ENCODE peak calls at places on chromosomes 3 and 15, in seven cellular contexts. Z is IMR-90, V is A549, K is H1, T is GM12878, C is HCT116, F is K562. X is an unnamed sample.

GRCh38 chr3:30294241-30294667 is 312.1 kb upstream of the TGFBR2 start:
- DNase-seq in F (no peak), T (no peak), C (no peak), V (no peak), K (no peak), Z (peak), X (no peak)

GRCh38 chr3:50737511-50738251 is 63.0 kb downstream of the DOCK3 start:
- DNase-seq in C (no peak), Z (no peak), T (no peak), K (no peak), F (no peak), V (no peak), X (no peak)

GRCh38 chr3:45593708-45594601 is 596 bp upstream of the LIMD1 start:
- DNase-seq in T (no peak), C (peak), Z (peak), V (peak), K (peak), F (peak), X (peak)

GRCh38 chr15:75943713-75944215 is 40.1 kb downstream of the FBXO22 start:
- DNase-seq in Z (peak), T (no peak), V (no peak), F (no peak), C (no peak), K (no peak), X (no peak)

GRCh38 chr3:44893097-44893496 is 18.7 kb downstream of the TGM4 start:
- DNase-seq in C (no peak), F (no peak), K (no peak), Z (peak), T (no peak), V (no peak), X (no peak)

GRCh38 chr15:22918056-22918455 is 62.1 kb downstream of the CYFIP1 start:
- DNase-seq in F (no peak), K (no peak), C (peak), V (no peak), T (no peak), Z (peak), X (no peak)

GRCh38 chr3:16800361-16800760 is 84.4 kb upstream of the PLCL2 start:
- DNase-seq in T (no peak), C (no peak), Z (no peak), K (no peak), F (no peak), V (no peak), X (no peak)

GRCh38 chr15:66748320-66748779 is 46.3 kb downstream of the SMAD6 start:
- DNase-seq in Z (peak), K (no peak), T (no peak), C (no peak), V (no peak), F (no peak), X (no peak)

GRCh38 chr3:113536627-113537101 is 4.3 kb downstream of the SIDT1 start:
- DNase-seq in V (peak), Z (no peak), K (no peak), C (no peak), F (no peak), T (no peak), X (no peak)

GRCh38 chr15:59997070-59997701 is 6.9 kb upstream of the FOXB1 start:
- DNase-seq in K (peak), V (no peak), Z (no peak), C (no peak), T (no peak), F (peak), X (no peak)

GRCh38 chr3:85780806-85781205 is 822.0 kb downstream of the CADM2 start:
- DNase-seq in Z (no peak), K (no peak), T (no peak), C (no peak), F (no peak), V (no peak), X (no peak)
- TF ChIP-seq CEBPB in Z (no peak), K (no peak), T (no peak), C (no peak), F (no peak), V (no peak), X (no peak)

GRCh38 chr3:190065204-190065603 is 55.5 kb downstream of the P3H2 start:
- DNase-seq in T (no peak), V (no peak), Z (no peak), F (no peak), K (no peak), C (no peak), X (no peak)

GRCh38 chr3:190063490-190063889 is 57.2 kb downstream of the P3H2 start:
- DNase-seq in K (no peak), Z (no peak), V (no peak), T (no peak), C (no peak), F (no peak), X (no peak)

GRCh38 chr3:190060401-190060800 is 60.3 kb downstream of the P3H2 start:
- DNase-seq in Z (no peak), V (no peak), T (no peak), C (no peak), F (no peak), K (no peak), X (no peak)

GRCh38 chr3:190059242-190059590 is 61.5 kb downstream of the P3H2 start:
- DNase-seq in C (no peak), F (no peak), Z (peak), T (no peak), V (no peak), K (no peak), X (no peak)

GRCh38 chr3:190064112-190064511 is 56.6 kb downstream of the P3H2 start:
- DNase-seq in V (peak), F (no peak), T (no peak), Z (peak), C (peak), K (no peak), X (no peak)
- TF ChIP-seq CEBPB in V (no peak), F (no peak), T (no peak), Z (peak), C (no peak), K (no peak), X (no peak)

GRCh38 chr3:65174713-65175112 is 486.9 kb upstream of the ADAMTS9 start:
- DNase-seq in Z (no peak), F (peak), K (no peak), C (no peak), V (no peak), T (no peak), X (no peak)

GRCh38 chr3:65166531-65166930 is 478.7 kb upstream of the ADAMTS9 start:
- DNase-seq in Z (no peak), C (no peak), K (no peak), V (no peak), F (no peak), T (no peak), X (no peak)

GRCh38 chr3:65173841-65174240 is 486.0 kb upstream of the ADAMTS9 start:
- DNase-seq in F (no peak), V (no peak), Z (no peak), C (no peak), T (no peak), K (no peak), X (no peak)

GRCh38 chr3:65168547-65168946 is 480.7 kb upstream of the ADAMTS9 start:
- DNase-seq in T (no peak), C (no peak), K (no peak), V (no peak), Z (no peak), F (no peak), X (no peak)

DNA sequence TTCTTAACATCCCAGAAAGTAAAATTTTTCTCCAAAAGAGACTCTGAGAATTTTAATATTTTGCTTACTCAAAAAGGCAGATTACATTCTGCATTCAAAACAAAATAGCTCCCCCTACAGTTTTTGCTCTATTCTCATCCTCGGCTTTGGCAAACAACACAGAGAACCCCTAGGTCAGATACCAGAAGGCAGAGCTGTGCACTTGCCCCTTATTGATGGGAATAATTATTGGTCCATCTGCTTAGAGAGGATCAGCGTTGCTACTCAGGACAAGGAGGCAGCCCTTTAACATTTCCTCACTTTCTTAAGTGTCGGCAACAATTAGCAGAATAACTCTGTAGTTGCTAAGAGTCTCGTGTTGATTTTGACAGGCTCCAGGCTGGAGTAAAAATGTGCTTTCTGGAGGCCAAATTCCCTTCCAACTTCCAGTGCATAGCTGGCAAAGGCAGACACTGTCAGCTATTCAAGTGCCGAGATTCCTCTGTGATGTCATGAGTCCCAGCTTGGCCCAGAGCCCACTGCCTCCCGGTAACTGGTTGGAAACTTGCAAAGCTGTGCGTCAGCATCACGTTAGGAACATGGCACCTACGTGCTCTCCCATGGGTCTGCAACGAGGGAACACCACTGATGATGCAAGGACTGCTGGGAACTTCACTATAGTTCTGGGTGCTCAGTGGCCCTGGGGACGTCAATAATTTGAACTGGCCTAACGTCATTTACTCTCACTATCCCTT is 482.7 kb upstream of the ADAMTS9 start:
- DNase-seq in C (no peak), K (no peak), V (no peak), Z (peak), F (peak), T (no peak), X (no peak)
- TF ChIP-seq CEBPB in C (no peak), K (no peak), V (no peak), Z (peak), F (no peak), T (no peak), X (no peak)

GRCh38 chr15:43276563-43277200 is 10.0 kb upstream of the TGM5 start:
- DNase-seq in F (no peak), C (no peak), V (no peak), Z (no peak), K (no peak), T (no peak), X (no peak)

GRCh38 chr15:43277901-43278300 is 11.2 kb upstream of the TGM5 start:
- DNase-seq in C (no peak), Z (no peak), K (no peak), T (no peak), F (no peak), V (no peak), X (no peak)

GRCh38 chr15:43275736-43276562 is 9.2 kb upstream of the TGM5 start:
- DNase-seq in C (no peak), F (no peak), Z (no peak), T (no peak), K (no peak), V (no peak), X (no peak)

GRCh38 chr15:43278869-43279268 is 12.1 kb upstream of the TGM5 start:
- DNase-seq in V (no peak), Z (no peak), F (no peak), T (no peak), C (no peak), K (no peak), X (no peak)

GRCh38 chr15:43277231-43277823 is 10.6 kb upstream of the TGM5 start:
- DNase-seq in V (no peak), T (no peak), Z (no peak), C (no peak), K (no peak), F (no peak), X (no peak)
- TF ChIP-seq CEBPB in V (no peak), T (no peak), Z (no peak), C (no peak), K (no peak), F (no peak), X (no peak)

DNA sequence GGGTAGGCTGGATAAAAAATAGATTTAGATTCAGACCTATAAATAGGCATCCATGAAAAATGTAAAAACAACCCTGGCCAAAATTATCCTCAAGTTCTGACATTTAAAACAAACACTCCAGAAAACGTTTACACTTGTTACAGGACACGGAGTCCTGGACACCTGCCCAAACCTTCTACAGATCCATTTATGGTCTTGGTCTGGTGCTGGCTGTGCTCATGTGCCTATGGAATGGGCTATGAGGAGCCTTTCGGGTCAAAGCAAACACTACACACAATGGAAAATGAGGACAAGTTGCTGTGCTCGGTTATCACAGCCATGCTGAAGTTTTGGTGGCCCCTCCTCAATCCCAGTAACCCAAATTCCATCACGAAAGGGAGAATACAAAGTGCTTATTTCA is 108.1 kb downstream of the PDZRN3 start:
- DNase-seq in F (no peak), K (no peak), Z (peak), V (no peak), C (no peak), T (no peak), X (no peak)
- TF ChIP-seq CEBPB in F (no peak), K (no peak), Z (no peak), V (no peak), C (no peak), T (no peak), X (no peak)

DNA sequence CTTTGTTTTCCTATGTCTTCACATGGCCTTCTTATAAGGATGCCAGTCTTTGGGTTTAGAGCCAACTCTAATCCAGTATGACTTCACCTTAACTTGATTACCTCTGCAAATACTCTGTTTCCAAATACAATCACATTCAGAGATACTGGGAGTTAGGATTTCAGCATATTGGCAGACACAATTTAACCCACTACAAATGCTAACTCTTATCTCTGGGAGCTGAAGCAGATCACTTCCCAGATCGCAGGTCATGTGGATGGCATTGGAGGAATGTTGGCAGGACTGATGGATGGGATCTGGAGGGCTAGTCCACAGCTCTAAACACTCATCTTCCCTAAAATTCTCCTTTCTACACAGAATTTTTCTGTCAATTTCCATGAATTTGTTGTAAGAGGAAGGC is 46.2 kb upstream of the ADGRG7 start:
- DNase-seq in Z (no peak), F (no peak), T (no peak), K (no peak), C (no peak), V (no peak), X (no peak)
- TF ChIP-seq CEBPB in Z (no peak), F (no peak), T (no peak), K (no peak), C (no peak), V (no peak), X (no peak)

GRCh38 chr3:10949197-10949596 is 43.4 kb upstream of the SLC6A1 start:
- DNase-seq in Z (no peak), F (no peak), V (no peak), K (no peak), C (no peak), T (no peak), X (no peak)
- TF ChIP-seq CEBPB in Z (no peak), F (no peak), V (no peak), K (no peak), C (no peak), T (no peak), X (no peak)

GRCh38 chr15:74403981-74404563 is 29.7 kb downstream of the SEMA7A start:
- DNase-seq in C (no peak), V (no peak), K (no peak), Z (no peak), F (no peak), T (peak), X (no peak)
- TF ChIP-seq CEBPB in C (no peak), V (no peak), K (no peak), Z (no peak), F (no peak), T (no peak), X (no peak)

GRCh38 chr3:71139501-71139900 is 444.0 kb downstream of the FOXP1 start:
- DNase-seq in K (no peak), C (no peak), F (no peak), T (no peak), Z (no peak), V (no peak), X (no peak)

GRCh38 chr3:71140477-71140876 is 443.1 kb downstream of the FOXP1 start:
- DNase-seq in Z (no peak), K (no peak), V (no peak), C (no peak), F (no peak), T (no peak), X (no peak)

GRCh38 chr3:71144525-71145253 is 438.8 kb downstream of the FOXP1 start:
- DNase-seq in C (no peak), Z (peak), F (no peak), T (no peak), K (no peak), V (no peak), X (no peak)

GRCh38 chr3:71143493-71143892 is 440.0 kb downstream of the FOXP1 start:
- DNase-seq in F (no peak), Z (no peak), C (no peak), V (no peak), K (no peak), T (no peak), X (no peak)

GRCh38 chr3:71142440-71143161 is 440.9 kb downstream of the FOXP1 start:
- DNase-seq in V (no peak), C (no peak), K (no peak), Z (peak), T (no peak), F (peak), X (no peak)
- TF ChIP-seq CEBPB in V (no peak), C (no peak), K (no peak), Z (no peak), T (no peak), F (peak), X (peak)

GRCh38 chr3:156181509-156181908 is 61.1 kb downstream of the KCNAB1 start:
- DNase-seq in F (no peak), V (no peak), Z (peak), K (no peak), T (no peak), C (no peak), X (no peak)
- TF ChIP-seq CEBPB in F (no peak), V (no peak), Z (peak), K (no peak), T (no peak), C (no peak), X (no peak)